ENCODE peak calls at places on chromosome 12, in ten cellular contexts. One of them, this sample, is unnamed.

GRCh38 chr12:123491056-123491455 is 33.1 kb downstream of the SNRNP35 start:
- DNase-seq in K562: no peak
- DNase-seq in CD8-positive, alpha-beta T cell: no peak
- DNase-seq in tibial artery: no peak
- DNase-seq in heart right ventricle: no peak
- DNase-seq in upper lobe of left lung: no peak
- DNase-seq in mesenchymal stem cell: no peak
- DNase-seq in ovary: no peak
- DNase-seq in CD8-positive, alpha-beta memory T cell: no peak
- DNase-seq in neuronal stem cell: no peak
- DNase-seq in this sample: no peak

GRCh38 chr12:68479261-68479581 is 131.5 kb upstream of the RAP1B start:
- DNase-seq in neuronal stem cell: no peak
- DNase-seq in ovary: no peak
- DNase-seq in K562: no peak
- DNase-seq in tibial artery: no peak
- DNase-seq in CD8-positive, alpha-beta memory T cell: no peak
- DNase-seq in upper lobe of left lung: no peak
- DNase-seq in heart right ventricle: no peak
- DNase-seq in CD8-positive, alpha-beta T cell: no peak
- DNase-seq in mesenchymal stem cell: peak; percentile 29
- DNase-seq in this sample: no peak

GRCh38 chr12:124032265-124032886 is 59.4 kb downstream of the ZNF664 start:
- DNase-seq in neuronal stem cell: peak; percentile 36
- DNase-seq in heart right ventricle: no peak
- DNase-seq in CD8-positive, alpha-beta T cell: peak; percentile 15
- DNase-seq in tibial artery: no peak
- DNase-seq in upper lobe of left lung: no peak
- DNase-seq in mesenchymal stem cell: peak; percentile 76
- DNase-seq in ovary: no peak
- DNase-seq in CD8-positive, alpha-beta memory T cell: no peak
- DNase-seq in K562: peak; percentile 83
- DNase-seq in this sample: no peak

GRCh38 chr12:78671295-78671694 is 193.3 kb upstream of the SYT1 start:
- DNase-seq in heart right ventricle: no peak
- DNase-seq in upper lobe of left lung: no peak
- DNase-seq in CD8-positive, alpha-beta T cell: no peak
- DNase-seq in CD8-positive, alpha-beta memory T cell: no peak
- DNase-seq in tibial artery: no peak
- DNase-seq in mesenchymal stem cell: peak; percentile 47
- DNase-seq in K562: no peak
- DNase-seq in ovary: no peak
- DNase-seq in neuronal stem cell: no peak
- DNase-seq in this sample: no peak

GRCh38 chr12:76768566-76768965 is 4.7 kb downstream of the ZDHHC17 start:
- DNase-seq in K562: no peak
- DNase-seq in tibial artery: no peak
- DNase-seq in mesenchymal stem cell: no peak
- DNase-seq in CD8-positive, alpha-beta T cell: no peak
- DNase-seq in upper lobe of left lung: no peak
- DNase-seq in CD8-positive, alpha-beta memory T cell: no peak
- DNase-seq in neuronal stem cell: no peak
- DNase-seq in ovary: no peak
- DNase-seq in heart right ventricle: no peak
- DNase-seq in this sample: no peak

GRCh38 chr12:31106101-31106803 is 32.6 kb downstream of the DDX11 start:
- DNase-seq in mesenchymal stem cell: no peak
- DNase-seq in tibial artery: no peak
- DNase-seq in K562: no peak
- DNase-seq in neuronal stem cell: no peak
- DNase-seq in heart right ventricle: no peak
- DNase-seq in upper lobe of left lung: no peak
- DNase-seq in ovary: no peak
- DNase-seq in CD8-positive, alpha-beta T cell: no peak
- DNase-seq in CD8-positive, alpha-beta memory T cell: no peak
- DNase-seq in this sample: no peak

GRCh38 chr12:22069851-22070250 is 23.8 kb downstream of the CMAS start:
- DNase-seq in CD8-positive, alpha-beta memory T cell: no peak
- DNase-seq in tibial artery: no peak
- DNase-seq in CD8-positive, alpha-beta T cell: no peak
- DNase-seq in upper lobe of left lung: no peak
- DNase-seq in mesenchymal stem cell: no peak
- DNase-seq in heart right ventricle: no peak
- DNase-seq in ovary: no peak
- DNase-seq in neuronal stem cell: no peak
- DNase-seq in K562: no peak
- DNase-seq in this sample: no peak

GRCh38 chr12:116397148-116397547 is 119.7 kb upstream of the MED13L start:
- DNase-seq in K562: no peak
- DNase-seq in mesenchymal stem cell: peak; percentile 80
- DNase-seq in CD8-positive, alpha-beta T cell: no peak
- DNase-seq in tibial artery: no peak
- DNase-seq in CD8-positive, alpha-beta memory T cell: no peak
- DNase-seq in neuronal stem cell: no peak
- DNase-seq in ovary: no peak
- DNase-seq in heart right ventricle: no peak
- DNase-seq in upper lobe of left lung: no peak
- DNase-seq in this sample: no peak

GRCh38 chr12:1531160-1531653 is 63.2 kb downstream of the FBXL14 start:
- DNase-seq in CD8-positive, alpha-beta T cell: no peak
- DNase-seq in heart right ventricle: no peak
- DNase-seq in CD8-positive, alpha-beta memory T cell: no peak
- DNase-seq in upper lobe of left lung: no peak
- DNase-seq in mesenchymal stem cell: peak; percentile 23
- DNase-seq in neuronal stem cell: no peak
- DNase-seq in tibial artery: peak; percentile 62
- DNase-seq in K562: peak; percentile 20
- DNase-seq in ovary: peak; percentile 37
- DNase-seq in this sample: no peak

GRCh38 chr12:1532796-1533195 is 61.6 kb downstream of the FBXL14 start:
- DNase-seq in tibial artery: no peak
- DNase-seq in upper lobe of left lung: no peak
- DNase-seq in mesenchymal stem cell: no peak
- DNase-seq in heart right ventricle: no peak
- DNase-seq in ovary: no peak
- DNase-seq in K562: no peak
- DNase-seq in neuronal stem cell: no peak
- DNase-seq in CD8-positive, alpha-beta T cell: no peak
- DNase-seq in CD8-positive, alpha-beta memory T cell: no peak
- DNase-seq in this sample: no peak

GRCh38 chr12:1532367-1532752 is 62.0 kb downstream of the FBXL14 start:
- DNase-seq in mesenchymal stem cell: no peak
- DNase-seq in K562: no peak
- DNase-seq in tibial artery: no peak
- DNase-seq in upper lobe of left lung: no peak
- DNase-seq in CD8-positive, alpha-beta memory T cell: no peak
- DNase-seq in ovary: no peak
- DNase-seq in neuronal stem cell: no peak
- DNase-seq in heart right ventricle: no peak
- DNase-seq in CD8-positive, alpha-beta T cell: no peak
- DNase-seq in this sample: no peak

GRCh38 chr12:1530592-1531159 is 63.7 kb downstream of the FBXL14 start:
- DNase-seq in ovary: no peak
- DNase-seq in heart right ventricle: no peak
- DNase-seq in K562: peak; percentile 39
- DNase-seq in CD8-positive, alpha-beta T cell: no peak
- DNase-seq in upper lobe of left lung: no peak
- DNase-seq in mesenchymal stem cell: no peak
- DNase-seq in CD8-positive, alpha-beta memory T cell: no peak
- DNase-seq in tibial artery: peak; percentile 35
- DNase-seq in neuronal stem cell: no peak
- DNase-seq in this sample: no peak

DNA sequence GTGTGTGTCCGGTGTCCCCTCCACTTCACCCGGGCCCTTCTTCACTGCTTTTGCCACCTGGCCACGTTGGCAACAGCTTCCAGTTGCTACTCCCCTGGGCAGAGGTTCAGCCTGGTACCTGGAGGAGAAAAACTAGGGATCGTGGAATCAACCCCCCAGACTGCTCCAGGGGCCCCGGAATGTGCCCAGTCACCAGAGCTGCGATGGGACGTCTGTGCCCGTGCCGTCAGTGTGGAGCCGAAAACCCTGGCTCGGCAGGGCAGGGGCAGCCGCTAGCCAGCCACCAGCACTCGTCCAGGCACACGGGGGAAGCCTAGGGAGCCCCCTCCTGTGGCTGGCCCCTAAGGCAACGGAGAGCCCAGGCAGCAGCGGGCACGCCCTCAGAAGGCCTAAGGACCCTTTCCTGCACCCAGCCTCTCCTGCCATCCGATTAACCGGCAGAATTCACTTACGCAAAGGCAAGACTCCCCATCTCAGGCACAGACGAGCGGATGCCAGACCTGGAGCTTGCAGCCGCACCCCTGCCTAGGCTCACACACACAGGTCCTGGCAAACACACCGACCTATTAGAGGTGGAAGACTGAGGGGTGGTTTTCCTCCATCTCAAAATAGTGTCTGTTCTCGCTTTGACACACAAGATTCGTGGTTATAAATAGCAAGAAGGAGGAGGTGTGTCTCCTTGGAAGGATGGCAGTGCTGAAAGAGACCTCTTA is 62.6 kb downstream of the FBXL14 start:
- DNase-seq in mesenchymal stem cell: no peak
- DNase-seq in CD8-positive, alpha-beta T cell: no peak
- DNase-seq in K562: no peak
- DNase-seq in tibial artery: peak; percentile 63
- DNase-seq in CD8-positive, alpha-beta memory T cell: no peak
- DNase-seq in upper lobe of left lung: no peak
- DNase-seq in ovary: no peak
- DNase-seq in neuronal stem cell: no peak
- DNase-seq in heart right ventricle: no peak
- DNase-seq in this sample: no peak
- H3K4me3 ChIP-seq in mesenchymal stem cell: peak overlapping the region; percentile 87
- H3K4me3 ChIP-seq in CD8-positive, alpha-beta T cell: no peak overlapping the region
- H3K4me3 ChIP-seq in K562: peak overlapping the region; percentile 43
- H3K4me3 ChIP-seq in tibial artery: peak overlapping the region; percentile 55
- H3K4me3 ChIP-seq in CD8-positive, alpha-beta memory T cell: peak overlapping the region; percentile 26
- H3K4me3 ChIP-seq in upper lobe of left lung: peak overlapping the region; percentile 56
- H3K4me3 ChIP-seq in ovary: no peak overlapping the region
- H3K4me3 ChIP-seq in neuronal stem cell: peak overlapping the region; percentile 40
- H3K4me3 ChIP-seq in heart right ventricle: no peak overlapping the region
- H3K4me3 ChIP-seq in this sample: peak overlapping the region; percentile 61

GRCh38 chr12:52251367-52252055 is 18.5 kb downstream of the KRT7 start:
- DNase-seq in heart right ventricle: no peak
- DNase-seq in CD8-positive, alpha-beta T cell: no peak
- DNase-seq in CD8-positive, alpha-beta memory T cell: no peak
- DNase-seq in tibial artery: peak; percentile 31
- DNase-seq in K562: no peak
- DNase-seq in upper lobe of left lung: no peak
- DNase-seq in neuronal stem cell: no peak
- DNase-seq in mesenchymal stem cell: no peak
- DNase-seq in ovary: no peak
- DNase-seq in this sample: no peak

GRCh38 chr12:52252728-52253328 is 19.8 kb downstream of the KRT7 start:
- DNase-seq in K562: no peak
- DNase-seq in tibial artery: peak; percentile 43
- DNase-seq in ovary: no peak
- DNase-seq in neuronal stem cell: no peak
- DNase-seq in mesenchymal stem cell: no peak
- DNase-seq in CD8-positive, alpha-beta memory T cell: no peak
- DNase-seq in CD8-positive, alpha-beta T cell: no peak
- DNase-seq in upper lobe of left lung: peak; percentile 8
- DNase-seq in heart right ventricle: no peak
- DNase-seq in this sample: no peak

GRCh38 chr12:52254180-52254964 is 20.1 kb upstream of the KRT86 start:
- DNase-seq in tibial artery: peak; percentile 19
- DNase-seq in mesenchymal stem cell: no peak
- DNase-seq in upper lobe of left lung: no peak
- DNase-seq in heart right ventricle: no peak
- DNase-seq in CD8-positive, alpha-beta memory T cell: no peak
- DNase-seq in K562: no peak
- DNase-seq in ovary: no peak
- DNase-seq in CD8-positive, alpha-beta T cell: no peak
- DNase-seq in neuronal stem cell: no peak
- DNase-seq in this sample: no peak

GRCh38 chr12:52254965-52255751 is 19.3 kb upstream of the KRT86 start:
- DNase-seq in mesenchymal stem cell: no peak
- DNase-seq in CD8-positive, alpha-beta T cell: no peak
- DNase-seq in neuronal stem cell: no peak
- DNase-seq in upper lobe of left lung: no peak
- DNase-seq in K562: no peak
- DNase-seq in ovary: no peak
- DNase-seq in CD8-positive, alpha-beta memory T cell: no peak
- DNase-seq in tibial artery: peak; percentile 10
- DNase-seq in heart right ventricle: no peak
- DNase-seq in this sample: no peak

DNA sequence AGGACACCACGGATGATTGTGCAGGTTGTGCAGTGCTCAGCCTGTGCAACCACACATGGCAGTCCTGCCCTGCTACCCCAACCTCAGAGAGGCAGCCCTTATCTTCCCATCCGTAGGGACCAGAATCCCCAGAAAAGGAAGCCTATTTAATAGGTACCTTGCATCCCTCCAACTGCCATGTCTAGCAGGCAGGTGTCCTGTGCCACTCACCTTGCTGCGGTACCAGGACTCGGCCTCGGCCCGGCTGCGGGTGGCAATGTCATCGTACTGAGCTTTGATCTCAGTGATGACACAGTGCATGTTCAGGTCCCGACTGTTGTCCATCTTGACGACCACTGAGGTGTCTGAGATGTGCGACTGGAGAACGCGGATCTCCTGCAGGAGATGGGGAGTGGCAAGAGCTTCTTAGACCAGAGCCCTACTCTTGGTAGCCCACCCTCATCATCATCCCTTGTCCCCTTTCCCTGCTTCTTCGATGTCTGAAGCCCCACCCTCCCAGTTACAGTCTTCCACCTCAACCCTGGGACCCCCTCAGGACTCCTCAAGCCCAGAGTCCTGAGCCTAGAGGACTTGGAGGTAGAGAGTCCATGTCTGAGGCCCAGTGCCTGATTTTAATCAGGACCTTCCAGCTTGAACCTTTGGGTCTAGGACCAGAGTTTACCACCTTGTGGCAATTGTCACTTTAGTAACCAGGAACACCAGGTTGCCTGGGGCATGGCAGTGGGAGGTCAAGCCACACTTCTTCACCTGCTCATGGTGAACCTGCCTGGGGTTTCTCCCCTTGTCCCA is 20.5 kb downstream of the KRT7 start:
- DNase-seq in K562: no peak
- DNase-seq in mesenchymal stem cell: no peak
- DNase-seq in neuronal stem cell: no peak
- DNase-seq in tibial artery: peak; percentile 54
- DNase-seq in CD8-positive, alpha-beta memory T cell: no peak
- DNase-seq in upper lobe of left lung: no peak
- DNase-seq in ovary: no peak
- DNase-seq in heart right ventricle: no peak
- DNase-seq in CD8-positive, alpha-beta T cell: no peak
- DNase-seq in this sample: no peak
- H3K27me3 ChIP-seq in K562: peaks cover 72% of the 10 kb centered on the region
- H3K27me3 ChIP-seq in mesenchymal stem cell: peaks cover 6% of the 10 kb centered on the region
- H3K27me3 ChIP-seq in neuronal stem cell: peaks cover 42% of the 10 kb centered on the region
- H3K27me3 ChIP-seq in tibial artery: peaks cover 30% of the 10 kb centered on the region
- H3K27me3 ChIP-seq in CD8-positive, alpha-beta memory T cell: peaks cover 3% of the 10 kb centered on the region
- H3K27me3 ChIP-seq in upper lobe of left lung: peaks cover 5% of the 10 kb centered on the region
- H3K27me3 ChIP-seq in ovary: no peaks in the 10 kb centered on the region
- H3K27me3 ChIP-seq in heart right ventricle: peaks cover 59% of the 10 kb centered on the region
- H3K27me3 ChIP-seq in CD8-positive, alpha-beta T cell: peaks cover 4% of the 10 kb centered on the region
- H3K27me3 ChIP-seq in this sample: peaks cover 12% of the 10 kb centered on the region

DNA sequence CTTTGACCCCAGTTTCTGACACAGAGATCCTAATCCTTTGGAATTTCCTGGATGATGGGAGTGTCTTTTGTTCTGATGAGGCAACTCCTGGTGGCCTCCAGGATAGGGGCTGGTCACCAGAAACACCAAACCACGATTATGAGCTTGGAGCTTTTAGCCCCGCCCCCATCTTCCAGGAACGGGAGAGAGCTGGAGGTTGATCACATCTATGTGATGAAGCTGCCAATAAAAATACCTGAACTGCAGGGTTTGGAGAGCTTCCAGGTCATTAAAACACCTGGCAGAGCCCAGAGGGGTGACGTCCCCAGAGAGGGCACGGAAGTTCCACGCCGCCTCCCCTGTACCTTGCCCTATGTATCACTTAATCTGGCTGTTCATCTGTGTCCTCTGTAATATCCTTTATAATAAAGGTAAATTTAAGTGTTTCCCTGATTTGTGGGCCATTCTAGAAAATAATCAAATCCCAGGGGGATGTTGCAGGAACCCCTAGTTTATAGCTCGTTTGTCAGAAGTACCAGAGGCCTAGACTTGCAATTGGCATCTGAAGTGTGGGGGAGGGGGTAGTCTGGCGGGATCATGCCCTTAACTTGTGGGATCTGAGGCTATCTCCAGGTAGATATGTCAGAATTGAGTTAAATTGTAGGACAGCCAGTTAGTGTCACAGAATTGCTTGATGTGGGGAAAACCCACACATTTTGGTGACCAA is 21.2 kb downstream of the APPL2 start:
- DNase-seq in neuronal stem cell: no peak
- DNase-seq in CD8-positive, alpha-beta T cell: no peak
- DNase-seq in upper lobe of left lung: no peak
- DNase-seq in K562: no peak
- DNase-seq in tibial artery: no peak
- DNase-seq in CD8-positive, alpha-beta memory T cell: no peak
- DNase-seq in ovary: no peak
- DNase-seq in heart right ventricle: no peak
- DNase-seq in mesenchymal stem cell: peak; percentile 46
- DNase-seq in this sample: no peak
- H3K27ac ChIP-seq in neuronal stem cell: no peak overlapping the region
- H3K27ac ChIP-seq in CD8-positive, alpha-beta T cell: no peak overlapping the region
- H3K27ac ChIP-seq in upper lobe of left lung: no peak overlapping the region
- H3K27ac ChIP-seq in K562: no peak overlapping the region
- H3K27ac ChIP-seq in tibial artery: no peak overlapping the region
- H3K27ac ChIP-seq in CD8-positive, alpha-beta memory T cell: no peak overlapping the region
- H3K27ac ChIP-seq in ovary: no peak overlapping the region
- H3K27ac ChIP-seq in heart right ventricle: no peak overlapping the region
- H3K27ac ChIP-seq in mesenchymal stem cell: no peak overlapping the region
- H3K27ac ChIP-seq in this sample: no peak overlapping the region

GRCh38 chr12:55720894-55721444 is 776 bp downstream of the RDH5 start:
- DNase-seq in neuronal stem cell: no peak
- DNase-seq in tibial artery: peak; percentile 96
- DNase-seq in heart right ventricle: peak; percentile 64
- DNase-seq in upper lobe of left lung: peak; percentile 79
- DNase-seq in CD8-positive, alpha-beta T cell: no peak
- DNase-seq in ovary: no peak
- DNase-seq in mesenchymal stem cell: peak; percentile 75
- DNase-seq in CD8-positive, alpha-beta memory T cell: no peak
- DNase-seq in K562: no peak
- DNase-seq in this sample: peak; percentile 84

GRCh38 chr12:55721601-55722213 is 1.5 kb downstream of the RDH5 start:
- DNase-seq in ovary: no peak
- DNase-seq in neuronal stem cell: no peak
- DNase-seq in CD8-positive, alpha-beta T cell: no peak
- DNase-seq in K562: no peak
- DNase-seq in tibial artery: no peak
- DNase-seq in upper lobe of left lung: no peak
- DNase-seq in mesenchymal stem cell: no peak
- DNase-seq in CD8-positive, alpha-beta memory T cell: peak; percentile 45
- DNase-seq in heart right ventricle: no peak
- DNase-seq in this sample: no peak

GRCh38 chr12:55719371-55719770 is 822 bp upstream of the RDH5 start:
- DNase-seq in mesenchymal stem cell: no peak
- DNase-seq in CD8-positive, alpha-beta T cell: no peak
- DNase-seq in CD8-positive, alpha-beta memory T cell: no peak
- DNase-seq in K562: no peak
- DNase-seq in tibial artery: no peak
- DNase-seq in ovary: no peak
- DNase-seq in neuronal stem cell: no peak
- DNase-seq in upper lobe of left lung: no peak
- DNase-seq in heart right ventricle: no peak
- DNase-seq in this sample: no peak

GRCh38 chr12:55718650-55719275 is 1.4 kb upstream of the RDH5 start:
- DNase-seq in ovary: no peak
- DNase-seq in CD8-positive, alpha-beta T cell: no peak
- DNase-seq in CD8-positive, alpha-beta memory T cell: no peak
- DNase-seq in upper lobe of left lung: no peak
- DNase-seq in mesenchymal stem cell: no peak
- DNase-seq in tibial artery: no peak
- DNase-seq in K562: no peak
- DNase-seq in heart right ventricle: no peak
- DNase-seq in neuronal stem cell: no peak
- DNase-seq in this sample: no peak

GRCh38 chr12:55720071-55720564 is at the start of gene RDH5:
- DNase-seq in neuronal stem cell: no peak
- DNase-seq in tibial artery: peak; percentile 95
- DNase-seq in heart right ventricle: peak; percentile 60
- DNase-seq in upper lobe of left lung: no peak
- DNase-seq in ovary: no peak
- DNase-seq in mesenchymal stem cell: no peak
- DNase-seq in K562: no peak
- DNase-seq in CD8-positive, alpha-beta memory T cell: no peak
- DNase-seq in CD8-positive, alpha-beta T cell: no peak
- DNase-seq in this sample: peak; percentile 90
- H3K4me3 ChIP-seq in neuronal stem cell: no peak within 1 kb of the TSS
- H3K4me3 ChIP-seq in tibial artery: peak within 1 kb of the TSS; percentile 33
- H3K4me3 ChIP-seq in heart right ventricle: no peak within 1 kb of the TSS
- H3K4me3 ChIP-seq in upper lobe of left lung: no peak within 1 kb of the TSS
- H3K4me3 ChIP-seq in ovary: no peak within 1 kb of the TSS
- H3K4me3 ChIP-seq in mesenchymal stem cell: peak within 1 kb of the TSS; percentile 78
- H3K4me3 ChIP-seq in K562: no peak within 1 kb of the TSS
- H3K4me3 ChIP-seq in CD8-positive, alpha-beta memory T cell: no peak within 1 kb of the TSS
- H3K4me3 ChIP-seq in CD8-positive, alpha-beta T cell: no peak within 1 kb of the TSS
- H3K4me3 ChIP-seq in this sample: no peak within 1 kb of the TSS

This sample was measured in right atrium auricular region.